ENCODE peak calls at places on chromosomes 1 and 21, in nine cellular contexts. C, G, A, T, Z, V, O, N and Q are unnamed samples.
A peak's percentile ranks its signal among the peaks of the same experiment; 100 is the strongest.

GRCh38 chr1:15153842-15154479 is 414 bp downstream of the TMEM51 start:
- DNase-seq in C (peak; percentile 70), G (peak; percentile 48), A (peak; percentile 56), T (peak; percentile 73), Z (no peak), V (no peak), O (peak; percentile 59), N (peak; percentile 81), Q (peak; percentile 77)

GRCh38 chr1:223531742-223532341 is 133.7 kb downstream of the CAPN8 start:
- DNase-seq in C (peak; percentile 85), G (no peak), A (peak; percentile 10), T (peak; percentile 75), Z (peak; percentile 61), V (peak; percentile 19), O (peak; percentile 52), N (peak; percentile 76), Q (peak; percentile 45)

GRCh38 chr1:10681296-10682113 is 114.9 kb downstream of the CASZ1 start:
- DNase-seq in C (no peak), G (no peak), A (no peak), T (no peak), Z (no peak), V (no peak), O (no peak), N (no peak), Q (no peak)

GRCh38 chr1:95384570-95384969 is 150.6 kb downstream of the RWDD3 start:
- DNase-seq in C (peak; percentile 52), G (peak; percentile 11), A (peak; percentile 9), T (no peak), Z (peak; percentile 48), V (no peak), O (no peak), N (peak; percentile 62), Q (no peak)

GRCh38 chr1:155167166-155168104 is 5.7 kb downstream of the KRTCAP2 start:
- DNase-seq in C (peak; percentile 93), G (peak; percentile 93), A (peak; percentile 92), T (peak; percentile 92), Z (peak; percentile 88), V (peak; percentile 82), O (peak; percentile 91), N (peak; percentile 92), Q (peak; percentile 85)

GRCh38 chr1:116494745-116495144 is 76.1 kb downstream of the CD58 start:
- DNase-seq in C (no peak), G (no peak), A (no peak), T (no peak), Z (no peak), V (no peak), O (no peak), N (no peak), Q (no peak)

GRCh38 chr21:21148009-21148408 is 149.8 kb downstream of the NCAM2 start:
- DNase-seq in C (no peak), G (no peak), A (no peak), T (no peak), Z (no peak), V (no peak), O (no peak), N (no peak), Q (no peak)

GRCh38 chr1:223091928-223092327 is 51.1 kb downstream of the TLR5 start:
- DNase-seq in C (no peak), G (peak; percentile 22), A (no peak), T (no peak), Z (no peak), V (no peak), O (no peak), N (no peak), Q (no peak)

GRCh38 chr21:45511661-45512431 is 30.4 kb downstream of the SLC19A1 start:
- DNase-seq in C (no peak), G (no peak), A (no peak), T (peak; percentile 61), Z (no peak), V (no peak), O (no peak), N (no peak), Q (no peak)

GRCh38 chr1:162444903-162445302 is 33.0 kb upstream of the SH2D1B start:
- DNase-seq in C (no peak), G (no peak), A (no peak), T (no peak), Z (no peak), V (no peak), O (no peak), N (no peak), Q (no peak)

GRCh38 chr1:229244091-229244490 is 26.8 kb upstream of the RAB4A start:
- DNase-seq in C (no peak), G (no peak), A (no peak), T (no peak), Z (no peak), V (no peak), O (no peak), N (no peak), Q (no peak)

GRCh38 chr1:220696863-220697231 is 6.7 kb downstream of the C1orf115 start:
- DNase-seq in C (no peak), G (no peak), A (no peak), T (no peak), Z (no peak), V (no peak), O (no peak), N (no peak), Q (no peak)

GRCh38 chr1:167723707-167724323 is 2.0 kb downstream of the MPZL1 start:
- DNase-seq in C (no peak), G (no peak), A (no peak), T (no peak), Z (no peak), V (no peak), O (no peak), N (no peak), Q (no peak)

GRCh38 chr1:186236921-186237320 is 138.1 kb downstream of the TPR start:
- DNase-seq in C (no peak), G (no peak), A (no peak), T (no peak), Z (no peak), V (no peak), O (no peak), N (no peak), Q (no peak)

GRCh38 chr1:93546162-93546863 is 98.4 kb downstream of the FNBP1L start:
- DNase-seq in C (no peak), G (no peak), A (no peak), T (no peak), Z (no peak), V (no peak), O (no peak), N (no peak), Q (no peak)

GRCh38 chr1:109733235-109733634 is 7.6 kb downstream of the GSTM3 start:
- DNase-seq in C (no peak), G (no peak), A (no peak), T (no peak), Z (no peak), V (no peak), O (no peak), N (no peak), Q (no peak)

GRCh38 chr1:99548924-99549605 is 96.8 kb upstream of the PALMD start:
- DNase-seq in C (no peak), G (peak; percentile 82), A (peak; percentile 83), T (peak; percentile 36), Z (no peak), V (no peak), O (no peak), N (no peak), Q (no peak)

GRCh38 chr1:52264530-52265115 is 101.4 kb downstream of the CC2D1B start:
- DNase-seq in C (no peak), G (no peak), A (no peak), T (no peak), Z (no peak), V (no peak), O (no peak), N (no peak), Q (no peak)
- TF ChIP-seq CTCF in C (no peak), G (peak; percentile 20), A (no peak), T (no peak), Z (no peak), V (no peak), O (no peak), N (no peak), Q (no peak)

DNA sequence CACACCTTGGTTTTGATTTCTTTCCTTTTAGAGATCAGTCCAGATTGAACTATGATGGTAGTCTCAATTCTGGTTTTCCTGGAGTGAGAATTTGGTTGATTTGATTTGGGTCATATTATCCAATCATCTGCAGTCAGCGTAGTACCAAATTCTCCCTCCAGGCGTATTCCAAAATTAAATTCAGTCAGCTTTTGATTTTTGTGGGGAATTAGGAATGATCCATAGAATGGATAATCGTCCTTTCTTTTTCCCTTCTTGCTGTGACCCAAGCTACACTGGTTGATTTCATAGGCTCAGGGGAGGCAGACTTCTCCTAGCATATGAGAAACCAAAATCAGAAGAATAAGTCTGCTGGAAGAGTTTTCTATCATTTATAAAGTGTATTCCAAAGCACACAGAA is 4.9 kb downstream of the PRCC start:
- DNase-seq in C (no peak), G (no peak), A (no peak), T (no peak), Z (no peak), V (peak; percentile 0), O (no peak), N (no peak), Q (no peak)
- TF ChIP-seq CTCF in C (no peak), G (no peak), A (no peak), T (no peak), Z (no peak), V (no peak), O (no peak), N (peak; percentile 14), Q (no peak)

DNA sequence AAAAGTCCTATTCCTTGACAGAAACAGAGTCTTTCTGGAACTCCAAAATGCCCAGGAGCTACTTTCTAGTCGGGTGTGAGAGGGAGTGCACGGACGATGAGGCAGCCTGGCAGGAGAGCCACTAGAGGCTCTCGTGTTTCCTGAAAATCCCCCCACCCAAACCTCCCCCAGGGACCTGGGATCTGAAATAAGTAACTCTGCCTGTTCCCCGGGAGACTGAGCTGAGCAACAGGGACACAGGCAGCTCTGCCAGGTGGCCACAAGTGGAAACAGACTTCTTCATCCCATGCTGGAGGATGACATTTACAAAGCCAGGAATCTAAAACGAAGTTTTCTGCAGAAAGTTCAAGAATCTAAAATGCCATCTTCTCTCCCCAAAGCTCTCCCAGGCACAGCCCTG is 77.1 kb downstream of the ITPKB start:
- DNase-seq in C (no peak), G (no peak), A (no peak), T (no peak), Z (no peak), V (no peak), O (no peak), N (peak; percentile 31), Q (no peak)
- TF ChIP-seq CTCF in C (no peak), G (no peak), A (no peak), T (no peak), Z (no peak), V (no peak), O (no peak), N (no peak), Q (no peak)

GRCh38 chr1:201361652-201362504 is 15.6 kb downstream of the TNNT2 start:
- DNase-seq in C (peak; percentile 75), G (no peak), A (no peak), T (no peak), Z (peak; percentile 52), V (no peak), O (no peak), N (peak; percentile 73), Q (peak; percentile 89)
- TF ChIP-seq CTCF in C (peak; percentile 95), G (peak; percentile 77), A (peak; percentile 56), T (no peak), Z (peak; percentile 72), V (peak; percentile 57), O (peak; percentile 55), N (peak; percentile 86), Q (peak; percentile 70)